ENCODE peak calls at places on chromosome 16, in nine cellular contexts. V is testis, M is neural progenitor cell, U is left ventricle myocardium inferior, A is SK-N-SH, O is colonic mucosa, B is lower lobe of right lung, J is mammary epithelial cell, T is pancreas. Q is an unnamed sample. For H3K9me3, the result is how much of the 10 kb centered on the place peaks cover.

GRCh38 chr16:88940196-88941050 is 36.6 kb downstream of the CBFA2T3 start:
- DNase-seq in J (no peak), O (no peak), V (no peak), A (peak), B (no peak), M (peak), U (no peak), T (peak), Q (no peak)

GRCh38 chr16:70664325-70665112 is 18.2 kb downstream of the IL34 start:
- DNase-seq in M (no peak), U (no peak), T (peak), A (peak), B (no peak), V (no peak), O (no peak), J (no peak), Q (no peak)

GRCh38 chr16:68972720-68973119 is 129.4 kb downstream of the TANGO6 start:
- DNase-seq in B (no peak), T (no peak), V (peak), U (no peak), M (peak), A (peak), J (peak), O (no peak), Q (peak)

GRCh38 chr16:68401871-68402747 is 46.2 kb downstream of the SMPD3 start:
- DNase-seq in O (no peak), J (peak), A (no peak), B (peak), T (no peak), U (no peak), M (no peak), V (no peak), Q (no peak)

GRCh38 chr16:3026609-3027487 is 3.0 kb downstream of the THOC6 start:
- DNase-seq in M (no peak), J (no peak), O (no peak), T (peak), U (no peak), V (no peak), B (no peak), A (no peak), Q (no peak)

GRCh38 chr16:31397101-31397660 is 4.0 kb downstream of the ITGAD start:
- DNase-seq in J (no peak), U (no peak), V (no peak), O (no peak), B (no peak), A (no peak), T (no peak), M (no peak), Q (no peak)

GRCh38 chr16:81029930-81030604 is 5.6 kb upstream of the ATMIN start:
- DNase-seq in O (no peak), M (no peak), V (no peak), J (no peak), A (no peak), B (no peak), U (no peak), T (no peak), Q (no peak)

GRCh38 chr16:73846292-73846849 is 450.2 kb upstream of the PSMD7 start:
- DNase-seq in M (peak), J (no peak), A (peak), O (no peak), U (no peak), V (no peak), T (no peak), B (no peak), Q (no peak)

GRCh38 chr16:64738321-64738960 is 383.4 kb downstream of the CDH11 start:
- DNase-seq in M (no peak), T (no peak), U (no peak), V (no peak), B (no peak), O (no peak), J (no peak), A (no peak), Q (no peak)

GRCh38 chr16:60491258-60491657 is 1545.0 kb downstream of the CDH8 start:
- DNase-seq in O (no peak), T (no peak), V (no peak), M (no peak), U (no peak), J (no peak), A (no peak), B (no peak), Q (no peak)
- H3K9me3 ChIP-seq in O (under half), T (under half), V (under half), M (under half), U (under half), J (under half), A (under half), B (under half), Q (under half)

DNA sequence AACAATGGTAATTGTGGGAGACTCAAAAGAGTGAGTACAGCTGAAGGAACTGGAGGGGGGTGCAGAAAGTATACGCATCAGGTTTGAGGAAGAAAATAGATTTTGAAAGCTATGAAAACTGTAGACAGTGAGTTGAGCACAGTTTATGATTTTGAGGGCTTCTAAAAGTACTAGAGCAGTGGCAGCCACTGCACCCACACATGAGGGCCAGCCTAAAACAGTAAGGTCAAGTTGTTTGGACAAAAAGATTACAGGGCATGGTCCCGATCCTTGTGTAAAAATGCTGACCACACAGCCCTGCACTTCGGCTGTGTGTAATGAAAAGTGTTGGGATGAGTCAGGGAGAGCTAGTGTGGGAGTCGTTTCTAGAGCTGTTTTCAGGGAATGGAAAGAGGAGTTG is 2282.1 kb downstream of the TP53TG3F start:
- DNase-seq in O (no peak), J (no peak), T (no peak), M (no peak), A (no peak), U (no peak), V (no peak), B (no peak), Q (no peak)
- H3K9me3 ChIP-seq in O (under half), J (under half), T (under half), M (under half), A (under half), U (under half), V (under half), B (under half), Q (under half)

GRCh38 chr16:35795361-35796029 is 2336.1 kb downstream of the TP53TG3F start:
- DNase-seq in J (no peak), O (no peak), B (no peak), U (no peak), A (peak), T (peak), M (no peak), V (peak), Q (no peak)

GRCh38 chr16:35797811-35798210 is 2338.4 kb downstream of the TP53TG3F start:
- DNase-seq in M (no peak), O (no peak), T (no peak), J (no peak), U (no peak), V (no peak), B (no peak), A (no peak), Q (no peak)

DNA sequence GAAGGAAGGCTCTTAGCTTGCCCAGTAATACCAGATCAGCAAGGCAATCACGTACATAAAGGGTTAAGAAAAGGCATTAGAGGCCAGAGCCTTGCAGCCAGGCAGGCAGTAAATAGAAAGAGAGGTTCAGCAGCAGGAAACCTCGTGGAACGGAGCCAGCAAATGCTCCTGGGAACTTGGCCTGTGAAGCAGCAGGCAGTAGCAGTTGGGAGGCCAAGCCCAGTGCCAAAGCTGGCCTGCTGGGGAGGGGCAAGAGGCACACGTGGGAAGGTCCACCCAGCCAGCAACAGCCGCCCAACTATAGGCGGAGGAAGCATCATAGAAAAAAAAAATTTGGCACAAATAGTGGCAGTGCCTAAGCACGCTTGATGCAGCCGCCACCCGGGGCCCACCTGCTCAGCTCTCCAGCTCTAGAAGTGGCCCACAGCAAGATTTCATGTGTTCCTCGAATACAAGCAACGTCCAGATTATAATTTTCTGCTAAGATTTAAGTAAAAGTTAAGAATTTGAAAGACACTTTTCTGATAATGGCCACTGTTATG is 2339.5 kb downstream of the TP53TG3F start:
- DNase-seq in O (no peak), U (peak), B (no peak), M (no peak), T (peak), V (no peak), J (no peak), A (no peak), Q (no peak)
- H3K9me3 ChIP-seq in O (under half), U (under half), B (under half), M (under half), T (under half), V (under half), J (under half), A (under half), Q (under half)

GRCh38 chr16:873243-873661 is 72.7 kb upstream of the GNG13 start:
- DNase-seq in T (no peak), J (no peak), A (no peak), U (peak), V (no peak), B (peak), O (no peak), M (no peak), Q (no peak)

GRCh38 chr16:872436-873242 is 72.1 kb upstream of the GNG13 start:
- DNase-seq in M (no peak), T (no peak), A (no peak), J (no peak), V (no peak), U (peak), O (no peak), B (peak), Q (no peak)

GRCh38 chr16:870856-871561 is 70.5 kb upstream of the GNG13 start:
- DNase-seq in O (no peak), B (no peak), T (peak), V (no peak), M (no peak), A (no peak), J (no peak), U (peak), Q (peak)

GRCh38 chr16:869823-870641 is 69.5 kb upstream of the GNG13 start:
- DNase-seq in J (no peak), O (no peak), M (no peak), V (no peak), T (peak), A (no peak), U (no peak), B (peak), Q (no peak)

DNA sequence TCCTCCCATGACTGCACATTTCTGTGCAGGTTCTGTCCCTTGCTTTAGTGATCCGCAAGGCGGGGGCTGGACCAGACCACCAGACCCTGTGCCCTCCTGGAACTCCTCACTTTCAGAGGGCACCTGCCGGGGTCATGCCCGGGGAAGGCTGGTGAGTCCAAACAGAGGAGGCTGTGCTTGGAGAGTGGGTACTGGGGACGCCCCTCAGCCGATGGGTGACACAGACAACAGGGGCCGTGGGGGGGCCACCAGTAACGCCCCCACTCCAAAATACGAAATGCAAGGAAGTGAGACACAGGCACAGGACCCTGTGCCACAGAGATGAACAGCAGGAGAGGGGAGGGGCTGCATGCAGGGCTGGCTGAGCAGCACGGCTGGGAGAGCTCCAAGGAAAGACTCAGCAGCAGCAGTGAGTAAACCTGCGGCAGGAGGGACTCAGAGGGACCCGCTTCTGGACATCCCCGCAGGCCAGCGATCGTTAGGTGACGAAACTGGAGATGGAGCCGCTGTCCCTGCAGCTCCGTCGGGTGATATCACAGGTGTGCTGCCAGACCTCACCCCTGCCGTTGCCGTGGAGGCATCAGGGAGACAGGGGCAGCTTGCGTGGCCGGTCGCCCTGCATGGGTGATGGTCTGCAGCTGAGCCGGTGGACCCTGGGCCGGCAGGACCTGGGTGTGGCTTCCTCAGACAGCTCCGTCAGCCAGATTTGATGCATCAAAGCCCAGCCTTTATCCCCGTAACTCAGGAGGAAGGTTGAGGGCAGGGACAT is 71.2 kb upstream of the GNG13 start:
- DNase-seq in U (peak), A (no peak), B (peak), V (no peak), M (no peak), O (no peak), J (no peak), T (peak), Q (no peak)
- H3K9me3 ChIP-seq in U (under half), A (under half), B (under half), V (under half), M (under half), O (under half), J (under half), T (under half), Q (under half)

GRCh38 chr16:11340710-11341109 is 4.5 kb upstream of the RMI2 start:
- DNase-seq in U (no peak), V (no peak), J (no peak), A (no peak), B (no peak), O (no peak), T (no peak), M (no peak), Q (no peak)
- H3K9me3 ChIP-seq in U (under half), V (under half), J (under half), A (under half), B (under half), O (under half), T (under half), M (under half), Q (under half)